ENCODE peak calls at places on chromosomes 13 and 19, in eight cellular contexts. Z is heart left ventricle, V is lung, N is sigmoid colon, I is heart right ventricle, T is GM23248, X is left lung, W is fibroblast of mammary gland. D is an unnamed sample.
A peak's percentile ranks its signal among the peaks of the same experiment; 100 is the strongest.

GRCh38 chr19:12778020-12778904 is 2.9 kb upstream of the HOOK2 start:
- DNase-seq in Z (peak; percentile 86), V (peak; percentile 75), N (peak; percentile 92), I (peak; percentile 78), T (peak; percentile 88), X (peak; percentile 79), W (peak; percentile 76), D (no peak)

GRCh38 chr13:33259296-33259695 is 26.3 kb downstream of the STARD13 start:
- DNase-seq in Z (no peak), V (no peak), N (no peak), I (no peak), T (no peak), X (no peak), W (peak; percentile 34), D (no peak)

GRCh38 chr19:2050349-2050990 is 574 bp downstream of the MKNK2 start:
- DNase-seq in Z (no peak), V (no peak), N (no peak), I (no peak), T (peak; percentile 54), X (no peak), W (no peak), D (no peak)

GRCh38 chr13:99968521-99969367 is 2.8 kb downstream of the ZIC5 start:
- DNase-seq in Z (no peak), V (no peak), N (peak; percentile 47), I (no peak), T (peak; percentile 53), X (no peak), W (no peak), D (no peak)

GRCh38 chr13:85725433-85725832 is 73.8 kb downstream of the SLITRK6 start:
- DNase-seq in Z (no peak), V (no peak), N (no peak), I (no peak), T (no peak), X (no peak), W (no peak), D (no peak)

GRCh38 chr19:52492991-52493470 is 34.4 kb upstream of the ZNF808 start:
- DNase-seq in Z (no peak), V (no peak), N (no peak), I (peak; percentile 13), T (no peak), X (no peak), W (no peak), D (no peak)

GRCh38 chr19:48551437-48552302 is at the start of gene SULT2B1:
- DNase-seq in Z (no peak), V (peak; percentile 54), N (no peak), I (no peak), T (no peak), X (peak; percentile 69), W (no peak), D (no peak)

GRCh38 chr19:56837492-56837891 is 3.0 kb downstream of the PEG3 start:
- DNase-seq in Z (peak; percentile 81), V (peak; percentile 72), N (peak; percentile 89), I (peak; percentile 76), T (peak; percentile 61), X (peak; percentile 81), W (peak; percentile 45), D (no peak)

GRCh38 chr19:29217591-29217990 is 4.6 kb upstream of the UQCRFS1 start:
- DNase-seq in Z (no peak), V (no peak), N (no peak), I (no peak), T (no peak), X (no peak), W (no peak), D (no peak)

GRCh38 chr19:29528350-29528945 is 2.7 kb downstream of the VSTM2B start:
- DNase-seq in Z (peak; percentile 51), V (no peak), N (peak; percentile 66), I (peak; percentile 49), T (peak; percentile 85), X (peak; percentile 35), W (peak; percentile 58), D (peak; percentile 16)

GRCh38 chr19:38317104-38317612 is 1.4 kb upstream of the YIF1B start:
- DNase-seq in Z (no peak), V (no peak), N (no peak), I (no peak), T (no peak), X (no peak), W (no peak), D (no peak)
- H3K4me3 ChIP-seq in Z (no peak overlapping the region), V (no peak overlapping the region), N (no peak overlapping the region), I (no peak overlapping the region), T (no peak overlapping the region), X (peak overlapping the region; percentile 59), W (no peak overlapping the region), D (no peak overlapping the region)

DNA sequence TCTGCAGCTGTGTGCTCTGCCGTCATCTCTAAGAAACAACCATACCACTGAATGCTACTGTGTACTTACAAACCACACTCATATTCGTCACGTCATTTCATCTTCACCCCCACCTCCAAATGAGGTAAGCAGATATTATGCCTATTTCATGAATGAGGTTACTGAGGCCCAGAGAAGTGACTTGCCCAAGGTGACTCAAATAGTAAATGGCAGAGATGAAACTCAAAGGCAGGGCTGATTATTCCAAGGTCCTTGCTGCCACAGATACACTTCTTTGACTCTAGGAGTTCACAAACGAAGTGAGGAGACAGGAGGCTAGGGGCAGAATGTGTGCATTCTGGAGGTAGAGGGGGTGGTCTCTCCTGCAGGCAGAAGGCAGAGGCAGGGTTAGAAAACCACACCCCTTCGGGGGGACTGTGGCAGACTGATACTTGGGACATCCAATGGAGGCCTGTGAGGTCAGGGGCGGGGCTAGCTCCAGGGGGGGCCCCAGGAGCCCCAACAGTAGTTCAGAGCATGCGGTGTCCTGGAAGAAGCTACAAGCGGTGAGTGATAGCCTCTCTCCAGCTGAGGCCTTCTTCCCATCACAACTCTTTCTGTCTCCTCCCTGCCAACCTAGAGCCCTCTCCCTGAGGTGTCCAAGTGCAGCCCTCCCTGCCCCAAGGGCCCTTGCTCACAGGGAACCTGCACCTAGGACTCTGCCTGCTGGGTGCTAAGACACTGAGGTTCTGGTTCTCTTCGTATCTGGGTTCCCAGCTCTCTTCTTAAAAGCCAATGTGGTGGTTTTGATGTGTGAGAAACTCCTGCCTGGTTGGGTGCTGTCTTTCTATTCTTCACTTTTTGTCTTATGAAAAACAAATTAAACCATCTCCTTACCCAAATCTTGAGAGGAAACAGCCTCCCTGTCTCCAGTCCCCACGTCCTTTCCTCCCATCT is 4.6 kb upstream of the KMT2B start:
- DNase-seq in Z (no peak), V (no peak), N (no peak), I (no peak), T (no peak), X (no peak), W (peak; percentile 22), D (no peak)
- H3K4me3 ChIP-seq in Z (no peak overlapping the region), V (no peak overlapping the region), N (no peak overlapping the region), I (no peak overlapping the region), T (no peak overlapping the region), X (no peak overlapping the region), W (no peak overlapping the region), D (no peak overlapping the region)

DNA sequence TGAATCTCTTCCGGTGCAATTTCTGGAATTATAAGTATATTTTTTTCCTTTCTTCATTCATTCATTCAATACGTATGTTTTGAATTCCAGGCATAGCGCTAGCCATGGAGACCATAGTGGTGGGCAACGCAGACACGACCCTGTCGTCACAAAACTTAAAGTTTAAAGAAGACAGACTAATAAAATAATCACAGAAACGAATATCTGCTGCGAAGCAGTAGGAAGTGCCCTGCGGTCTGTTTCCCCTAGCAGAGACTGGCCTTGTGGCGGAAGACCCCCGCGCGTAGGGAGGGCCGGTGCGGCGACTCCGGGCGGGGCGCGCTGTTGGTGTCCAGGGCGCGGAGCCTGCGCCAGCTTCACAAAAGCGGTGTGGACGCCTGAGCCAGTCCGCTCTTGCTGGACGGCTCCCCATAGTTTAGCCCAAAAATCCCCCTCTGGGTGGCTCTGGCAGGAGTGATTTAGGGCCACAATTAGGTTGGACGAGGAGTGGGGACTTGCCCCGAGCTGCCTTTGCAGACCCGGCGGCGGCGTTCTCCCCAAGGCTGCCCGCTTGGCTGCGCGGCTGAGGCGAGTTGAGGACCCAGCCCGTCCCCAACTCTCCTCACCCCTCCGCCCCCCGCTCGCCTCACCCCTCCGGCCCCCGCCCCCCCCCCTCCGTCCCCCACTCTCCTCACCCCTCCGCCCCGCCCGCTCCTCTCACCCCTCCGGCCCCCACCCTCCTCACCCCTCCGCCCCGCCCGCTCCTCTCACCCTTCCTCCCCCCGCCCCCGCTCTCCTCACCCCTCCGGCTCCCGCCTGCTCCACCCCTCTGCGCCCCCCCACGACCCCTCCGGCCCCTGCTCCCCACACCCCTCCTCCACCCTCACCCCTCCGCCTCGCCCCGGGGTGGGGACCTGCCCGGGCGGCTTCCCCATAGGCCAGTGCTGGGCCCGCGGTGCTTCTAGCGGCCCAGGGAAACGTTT is 14.2 kb upstream of the LATS2 start:
- DNase-seq in Z (peak; percentile 59), V (no peak), N (peak; percentile 73), I (peak; percentile 48), T (peak; percentile 48), X (no peak), W (peak; percentile 21), D (no peak)
- H3K4me3 ChIP-seq in Z (peak overlapping the region; percentile 58), V (peak overlapping the region; percentile 48), N (peak overlapping the region; percentile 42), I (peak overlapping the region; percentile 41), T (peak overlapping the region; percentile 48), X (peak overlapping the region; percentile 45), W (peak overlapping the region; percentile 53), D (peak overlapping the region; percentile 38)

GRCh38 chr19:34313188-34313587 is 51.8 kb upstream of the GPI start:
- DNase-seq in Z (peak; percentile 28), V (no peak), N (no peak), I (no peak), T (peak; percentile 81), X (no peak), W (peak; percentile 60), D (no peak)

GRCh38 chr19:34317311-34317927 is 47.6 kb upstream of the GPI start:
- DNase-seq in Z (peak; percentile 47), V (no peak), N (peak; percentile 34), I (no peak), T (peak; percentile 47), X (no peak), W (peak; percentile 41), D (no peak)

GRCh38 chr19:34316741-34317241 is 48.2 kb upstream of the GPI start:
- DNase-seq in Z (no peak), V (no peak), N (peak; percentile 28), I (no peak), T (peak; percentile 56), X (no peak), W (peak; percentile 67), D (no peak)

GRCh38 chr19:34316247-34316646 is 48.7 kb upstream of the GPI start:
- DNase-seq in Z (no peak), V (no peak), N (peak; percentile 13), I (no peak), T (no peak), X (no peak), W (no peak), D (no peak)

DNA sequence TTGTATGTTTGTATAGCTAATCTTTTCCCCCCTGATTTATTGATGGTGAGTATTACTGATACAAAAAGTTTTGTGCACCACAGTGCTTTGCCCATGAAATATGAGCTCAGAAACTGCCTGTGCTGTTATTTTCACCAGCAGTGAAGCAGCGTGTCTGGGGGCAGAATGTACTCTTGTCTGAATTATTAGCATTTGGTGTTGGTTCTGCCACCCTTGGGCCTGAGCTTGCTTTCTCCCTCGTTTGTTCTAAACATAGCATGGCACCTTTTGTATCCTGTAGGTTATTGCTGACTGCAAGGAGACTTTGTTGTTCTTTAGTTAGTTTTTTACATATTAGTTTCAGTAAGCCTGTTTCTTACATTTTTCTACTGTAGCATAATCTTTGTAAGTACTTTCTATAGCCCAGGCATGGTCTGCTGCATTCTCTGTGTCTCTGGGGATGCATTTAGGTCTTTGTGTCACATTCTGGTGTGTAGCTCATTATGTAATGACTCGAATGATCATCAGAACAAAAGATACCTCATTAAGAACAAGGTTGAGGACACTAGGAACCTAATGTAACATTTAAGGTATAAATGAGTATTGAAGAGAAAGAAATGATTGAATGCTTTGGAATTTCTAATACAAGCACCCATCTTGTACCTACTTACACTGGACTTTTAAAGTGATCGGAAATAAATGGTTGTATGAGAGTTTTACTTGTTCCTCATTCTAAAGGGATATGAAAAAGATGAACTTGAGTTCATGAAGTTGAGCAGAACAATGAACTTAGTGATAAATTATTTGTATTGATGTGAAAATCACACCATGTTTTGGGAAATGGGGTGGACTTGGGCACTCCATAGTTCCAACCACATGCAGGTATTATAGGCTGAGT is 50.3 kb upstream of the GPI start:
- DNase-seq in Z (no peak), V (no peak), N (no peak), I (no peak), T (no peak), X (no peak), W (no peak), D (no peak)
- H3K4me3 ChIP-seq in Z (no peak overlapping the region), V (no peak overlapping the region), N (no peak overlapping the region), I (no peak overlapping the region), T (no peak overlapping the region), X (no peak overlapping the region), W (no peak overlapping the region), D (no peak overlapping the region)

D was measured in skeletal muscle cell.